ENCODE peak calls at places on chromosomes 13 and 19, in five cellular contexts. One of them, this sample, is unnamed.
A peak's percentile ranks its signal among the peaks of the same experiment; 100 is the strongest.

GRCh38 chr13:69970521-69970920 is 137.1 kb upstream of the ATXN8OS start:
- DNase-seq in cardiac muscle cell: no peak
- DNase-seq in Caco-2: no peak
- DNase-seq in mammary epithelial cell: no peak
- DNase-seq in AG09309: no peak
- DNase-seq in this sample: no peak

GRCh38 chr13:113005076-113005865 is 36.3 kb downstream of the MCF2L start:
- DNase-seq in cardiac muscle cell: no peak
- DNase-seq in Caco-2: no peak
- DNase-seq in mammary epithelial cell: no peak
- DNase-seq in AG09309: no peak
- DNase-seq in this sample: no peak

GRCh38 chr13:29573190-29573589 is 22.3 kb downstream of the SLC7A1 start:
- DNase-seq in cardiac muscle cell: no peak
- DNase-seq in AG09309: no peak
- DNase-seq in Caco-2: no peak
- DNase-seq in mammary epithelial cell: no peak
- DNase-seq in this sample: no peak

GRCh38 chr19:45876161-45876410 is 9.9 kb downstream of the IRF2BP1 start:
- DNase-seq in AG09309: no peak
- DNase-seq in mammary epithelial cell: no peak
- DNase-seq in cardiac muscle cell: no peak
- DNase-seq in Caco-2: no peak
- DNase-seq in this sample: no peak

GRCh38 chr13:41099986-41100385 is 32.6 kb downstream of the KBTBD6 start:
- DNase-seq in AG09309: no peak
- DNase-seq in cardiac muscle cell: no peak
- DNase-seq in mammary epithelial cell: no peak
- DNase-seq in Caco-2: no peak
- DNase-seq in this sample: no peak

GRCh38 chr13:36421447-36421846 is 10.8 kb upstream of the CCNA1 start:
- DNase-seq in cardiac muscle cell: no peak
- DNase-seq in Caco-2: no peak
- DNase-seq in mammary epithelial cell: peak; percentile 67
- DNase-seq in AG09309: no peak
- DNase-seq in this sample: no peak

GRCh38 chr13:78786399-78786879 is 127.5 kb upstream of the OBI1 start:
- DNase-seq in Caco-2: no peak
- DNase-seq in AG09309: no peak
- DNase-seq in mammary epithelial cell: no peak
- DNase-seq in cardiac muscle cell: no peak
- DNase-seq in this sample: no peak

GRCh38 chr19:39307233-39307821 is 11.1 kb downstream of the IFNL1 start:
- DNase-seq in Caco-2: peak; percentile 91
- DNase-seq in AG09309: no peak
- DNase-seq in mammary epithelial cell: no peak
- DNase-seq in cardiac muscle cell: peak; percentile 91
- DNase-seq in this sample: no peak

GRCh38 chr19:27858981-27859581 is 1353.9 kb downstream of the UQCRFS1 start:
- DNase-seq in Caco-2: no peak
- DNase-seq in mammary epithelial cell: peak; percentile 43
- DNase-seq in AG09309: no peak
- DNase-seq in cardiac muscle cell: no peak
- DNase-seq in this sample: no peak

GRCh38 chr19:19448238-19448544 is 42.7 kb downstream of the GATAD2A start:
- DNase-seq in cardiac muscle cell: no peak
- DNase-seq in AG09309: no peak
- DNase-seq in Caco-2: no peak
- DNase-seq in mammary epithelial cell: no peak
- DNase-seq in this sample: no peak

GRCh38 chr19:47765522-47766358 is 12.8 kb upstream of the SELENOW start:
- DNase-seq in cardiac muscle cell: peak; percentile 91
- DNase-seq in AG09309: no peak
- DNase-seq in mammary epithelial cell: peak; percentile 39
- DNase-seq in Caco-2: peak; percentile 71
- DNase-seq in this sample: no peak

GRCh38 chr19:46670874-46671273 is 9.9 kb upstream of the DACT3 start:
- DNase-seq in Caco-2: no peak
- DNase-seq in AG09309: no peak
- DNase-seq in mammary epithelial cell: no peak
- DNase-seq in cardiac muscle cell: no peak
- DNase-seq in this sample: no peak

GRCh38 chr13:36244073-36244472 is 29.7 kb upstream of the SOHLH2 start:
- DNase-seq in mammary epithelial cell: no peak
- DNase-seq in cardiac muscle cell: no peak
- DNase-seq in Caco-2: no peak
- DNase-seq in AG09309: no peak
- DNase-seq in this sample: no peak

GRCh38 chr19:19386373-19386869 is 19.1 kb upstream of the GATAD2A start:
- DNase-seq in mammary epithelial cell: no peak
- DNase-seq in Caco-2: peak; percentile 23
- DNase-seq in AG09309: no peak
- DNase-seq in cardiac muscle cell: no peak
- DNase-seq in this sample: no peak

GRCh38 chr19:42480335-42481095 is 37.8 kb upstream of the CXCL17 start:
- DNase-seq in AG09309: no peak
- DNase-seq in cardiac muscle cell: no peak
- DNase-seq in mammary epithelial cell: no peak
- DNase-seq in Caco-2: no peak
- DNase-seq in this sample: no peak

GRCh38 chr13:24668955-24669354 is 11.3 kb upstream of the ATP12A start:
- DNase-seq in mammary epithelial cell: peak; percentile 94
- DNase-seq in cardiac muscle cell: no peak
- DNase-seq in AG09309: no peak
- DNase-seq in Caco-2: no peak
- DNase-seq in this sample: no peak

GRCh38 chr13:99968521-99969367 is 2.8 kb downstream of the ZIC5 start:
- DNase-seq in Caco-2: peak; percentile 62
- DNase-seq in cardiac muscle cell: peak; percentile 62
- DNase-seq in mammary epithelial cell: no peak
- DNase-seq in AG09309: no peak
- DNase-seq in this sample: no peak

GRCh38 chr13:66405908-66406802 is 824.0 kb downstream of the PCDH9 start:
- DNase-seq in Caco-2: no peak
- DNase-seq in cardiac muscle cell: no peak
- DNase-seq in mammary epithelial cell: peak; percentile 22
- DNase-seq in AG09309: peak; percentile 35
- DNase-seq in this sample: no peak

GRCh38 chr19:49073514-49074378 is 1.2 kb upstream of the KCNA7 start:
- DNase-seq in mammary epithelial cell: peak; percentile 57
- DNase-seq in AG09309: no peak
- DNase-seq in Caco-2: peak; percentile 59
- DNase-seq in cardiac muscle cell: peak; percentile 81
- DNase-seq in this sample: no peak

GRCh38 chr19:6717036-6717435 is 3.4 kb downstream of the C3 start:
- DNase-seq in mammary epithelial cell: no peak
- DNase-seq in AG09309: no peak
- DNase-seq in cardiac muscle cell: no peak
- DNase-seq in Caco-2: no peak
- DNase-seq in this sample: no peak

GRCh38 chr19:33159893-33160292 is 28.0 kb downstream of the WDR88 start:
- DNase-seq in cardiac muscle cell: no peak
- DNase-seq in mammary epithelial cell: no peak
- DNase-seq in Caco-2: no peak
- DNase-seq in AG09309: no peak
- DNase-seq in this sample: no peak

GRCh38 chr19:35045667-35046300 is 4.3 kb downstream of the HPN start:
- DNase-seq in cardiac muscle cell: no peak
- DNase-seq in AG09309: no peak
- DNase-seq in Caco-2: no peak
- DNase-seq in mammary epithelial cell: peak; percentile 35
- DNase-seq in this sample: peak; percentile 37
- TF ChIP-seq CTCF in cardiac muscle cell: peak; percentile 39
- TF ChIP-seq CTCF in AG09309: peak; percentile 37
- TF ChIP-seq CTCF in Caco-2: no peak
- TF ChIP-seq CTCF in mammary epithelial cell: peak; percentile 54
- TF ChIP-seq CTCF in this sample: peak; percentile 41

GRCh38 chr13:21735621-21736401 is 64.9 kb downstream of the FGF9 start:
- DNase-seq in AG09309: no peak
- DNase-seq in mammary epithelial cell: no peak
- DNase-seq in Caco-2: no peak
- DNase-seq in cardiac muscle cell: peak; percentile 73
- DNase-seq in this sample: no peak
- H3K4me3 ChIP-seq in AG09309: no peak overlapping the region
- H3K4me3 ChIP-seq in mammary epithelial cell: no peak overlapping the region
- H3K4me3 ChIP-seq in Caco-2: no peak overlapping the region
- H3K4me3 ChIP-seq in cardiac muscle cell: no peak overlapping the region
- H3K4me3 ChIP-seq in this sample: no peak overlapping the region

GRCh38 chr19:13839193-13839937 is 37.6 kb upstream of the NANOS3 start:
- DNase-seq in cardiac muscle cell: peak; percentile 36
- DNase-seq in mammary epithelial cell: peak; percentile 83
- DNase-seq in AG09309: no peak
- DNase-seq in Caco-2: no peak
- DNase-seq in this sample: no peak
- TF ChIP-seq CTCF in cardiac muscle cell: no peak
- TF ChIP-seq CTCF in mammary epithelial cell: no peak
- TF ChIP-seq CTCF in AG09309: no peak
- TF ChIP-seq CTCF in Caco-2: no peak
- TF ChIP-seq CTCF in this sample: no peak

DNA sequence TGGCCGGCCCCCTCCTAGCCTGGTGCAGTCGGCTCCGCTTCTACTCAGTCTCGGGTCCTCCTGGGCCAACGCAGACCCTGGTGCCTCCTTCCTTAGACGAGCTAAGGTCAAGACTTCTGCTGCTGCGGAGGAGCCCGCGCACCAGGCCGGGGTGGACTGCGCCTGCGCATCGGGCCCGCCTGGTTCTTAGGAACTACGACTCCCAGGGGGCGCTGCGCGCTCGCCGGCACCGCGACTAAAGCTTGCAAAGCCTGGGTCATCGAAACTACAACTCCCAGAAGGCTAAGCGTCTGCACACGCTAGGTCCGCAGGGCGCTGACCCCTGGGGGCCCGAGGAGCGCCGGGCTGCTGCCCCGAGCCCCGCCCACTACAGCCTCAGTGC is at the start of gene ZNF835:
- DNase-seq in cardiac muscle cell: peak; percentile 57
- DNase-seq in Caco-2: no peak
- DNase-seq in AG09309: no peak
- DNase-seq in mammary epithelial cell: no peak
- DNase-seq in this sample: no peak
- H3K4me3 ChIP-seq in cardiac muscle cell: peak within 1 kb of the TSS; percentile 14
- H3K4me3 ChIP-seq in Caco-2: no peak within 1 kb of the TSS
- H3K4me3 ChIP-seq in AG09309: no peak within 1 kb of the TSS
- H3K4me3 ChIP-seq in mammary epithelial cell: no peak within 1 kb of the TSS
- H3K4me3 ChIP-seq in this sample: no peak within 1 kb of the TSS

GRCh38 chr13:32247887-32248286 is 67.3 kb downstream of the ZAR1L start:
- DNase-seq in Caco-2: no peak
- DNase-seq in AG09309: no peak
- DNase-seq in mammary epithelial cell: no peak
- DNase-seq in cardiac muscle cell: no peak
- DNase-seq in this sample: peak; percentile 5

GRCh38 chr13:32245555-32245954 is 69.6 kb downstream of the ZAR1L start:
- DNase-seq in AG09309: no peak
- DNase-seq in cardiac muscle cell: no peak
- DNase-seq in mammary epithelial cell: no peak
- DNase-seq in Caco-2: no peak
- DNase-seq in this sample: no peak

GRCh38 chr13:32246468-32246867 is 68.7 kb downstream of the ZAR1L start:
- DNase-seq in cardiac muscle cell: peak; percentile 72
- DNase-seq in mammary epithelial cell: peak; percentile 61
- DNase-seq in AG09309: no peak
- DNase-seq in Caco-2: peak; percentile 85
- DNase-seq in this sample: peak; percentile 56

GRCh38 chr13:32252812-32253440 is 62.2 kb downstream of the ZAR1L start:
- DNase-seq in cardiac muscle cell: no peak
- DNase-seq in Caco-2: no peak
- DNase-seq in mammary epithelial cell: no peak
- DNase-seq in AG09309: no peak
- DNase-seq in this sample: no peak

DNA sequence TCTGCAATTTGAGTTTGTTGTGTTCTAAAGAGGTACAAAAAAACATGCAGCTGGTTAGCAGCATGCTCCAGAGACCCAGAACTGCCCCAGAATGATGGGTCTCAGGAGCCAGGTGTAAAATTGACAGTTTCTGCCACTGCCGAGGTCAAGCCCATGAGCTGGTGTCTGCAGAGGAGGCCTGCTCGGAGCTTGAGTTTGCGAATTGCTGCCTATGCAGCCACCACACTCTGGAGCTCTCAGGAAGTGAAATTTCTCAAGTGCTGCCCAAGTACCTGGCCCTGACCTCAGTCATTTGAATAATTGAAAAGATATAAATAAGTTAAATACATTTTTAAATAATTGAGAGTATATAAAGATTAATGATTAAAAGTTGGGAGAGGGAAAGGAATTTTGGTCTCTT is 66.4 kb downstream of the ZAR1L start:
- DNase-seq in AG09309: no peak
- DNase-seq in mammary epithelial cell: no peak
- DNase-seq in cardiac muscle cell: no peak
- DNase-seq in Caco-2: no peak
- DNase-seq in this sample: no peak
- TF ChIP-seq CTCF in AG09309: no peak
- TF ChIP-seq CTCF in mammary epithelial cell: no peak
- TF ChIP-seq CTCF in cardiac muscle cell: no peak
- TF ChIP-seq CTCF in Caco-2: no peak
- TF ChIP-seq CTCF in this sample: no peak

DNA sequence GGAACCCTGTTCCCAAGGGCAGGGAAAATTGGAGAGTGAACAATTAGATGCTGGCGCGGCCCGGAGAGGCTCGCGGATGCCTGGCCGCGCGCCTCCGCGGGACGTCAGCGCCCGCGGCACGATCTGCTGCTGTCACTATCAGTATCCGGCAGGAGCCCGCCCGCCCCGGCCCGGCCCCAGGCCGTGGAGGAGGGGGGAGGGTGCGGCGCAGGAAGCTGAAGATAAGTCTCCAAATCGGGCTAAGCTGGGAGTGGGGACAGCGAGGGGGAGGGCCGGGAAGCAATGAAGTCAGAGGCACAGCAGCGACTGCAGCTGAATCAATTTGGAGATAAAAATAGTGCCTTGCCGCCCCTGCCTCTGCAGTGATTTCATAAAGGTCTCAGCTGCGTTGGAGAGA is 441.5 kb upstream of the KLF12 start:
- DNase-seq in Caco-2: peak; percentile 41
- DNase-seq in cardiac muscle cell: peak; percentile 92
- DNase-seq in mammary epithelial cell: peak; percentile 5
- DNase-seq in AG09309: no peak
- DNase-seq in this sample: no peak
- H3K4me3 ChIP-seq in Caco-2: peak overlapping the region; percentile 18
- H3K4me3 ChIP-seq in cardiac muscle cell: peak overlapping the region; percentile 22
- H3K4me3 ChIP-seq in mammary epithelial cell: peak overlapping the region; percentile 26
- H3K4me3 ChIP-seq in AG09309: peak overlapping the region; percentile 50
- H3K4me3 ChIP-seq in this sample: peak overlapping the region; percentile 30

GRCh38 chr19:3622224-3622623 is 4.4 kb downstream of the CACTIN start:
- DNase-seq in mammary epithelial cell: no peak
- DNase-seq in AG09309: no peak
- DNase-seq in Caco-2: no peak
- DNase-seq in cardiac muscle cell: no peak
- DNase-seq in this sample: no peak
- TF ChIP-seq CTCF in mammary epithelial cell: no peak
- TF ChIP-seq CTCF in AG09309: no peak
- TF ChIP-seq CTCF in Caco-2: no peak
- TF ChIP-seq CTCF in cardiac muscle cell: no peak
- TF ChIP-seq CTCF in this sample: no peak

GRCh38 chr19:11005521-11005920 is 44.7 kb downstream of the SMARCA4 start:
- DNase-seq in AG09309: no peak
- DNase-seq in mammary epithelial cell: no peak
- DNase-seq in cardiac muscle cell: no peak
- DNase-seq in Caco-2: no peak
- DNase-seq in this sample: no peak
- H3K4me3 ChIP-seq in AG09309: no peak overlapping the region
- H3K4me3 ChIP-seq in mammary epithelial cell: no peak overlapping the region
- H3K4me3 ChIP-seq in cardiac muscle cell: no peak overlapping the region
- H3K4me3 ChIP-seq in Caco-2: no peak overlapping the region
- H3K4me3 ChIP-seq in this sample: no peak overlapping the region

This sample was measured in HFF-Myc.